ENCODE peak calls at places on chromosomes 3 and 15, in seven cellular contexts. P is HepG2, V is SK-N-SH, B is HCT116, G is H1, S is K562, X is GM12878. K is an unnamed sample.
A peak's percentile ranks its signal among the peaks of the same experiment; 100 is the strongest.

GRCh38 chr15:98647774-98648653 is at the start of gene IGF1R:
- DNase-seq in S (peak; percentile 91), G (no peak), B (peak; percentile 73), P (peak; percentile 80), X (no peak), V (peak; percentile 94), K (peak; percentile 82)

GRCh38 chr3:120147072-120147871 is 53.0 kb upstream of the GSK3B start:
- DNase-seq in B (no peak), X (no peak), G (no peak), P (peak; percentile 39), S (no peak), V (no peak), K (peak; percentile 56)

GRCh38 chr15:90592144-90592887 is 62.6 kb downstream of the CRTC3 start:
- DNase-seq in V (no peak), B (no peak), S (no peak), X (no peak), P (peak; percentile 7), G (no peak), K (peak; percentile 16)

GRCh38 chr3:94285874-94286273 is 223.0 kb downstream of the NSUN3 start:
- DNase-seq in P (no peak), G (no peak), X (no peak), B (no peak), S (no peak), V (peak; percentile 10), K (peak; percentile 5)

GRCh38 chr3:94413721-94414106 is 350.9 kb downstream of the NSUN3 start:
- DNase-seq in P (no peak), X (no peak), V (no peak), G (no peak), S (no peak), B (no peak), K (no peak)

GRCh38 chr15:41622901-41623300 is 37.3 kb upstream of the MGA start:
- DNase-seq in G (no peak), S (no peak), V (no peak), B (no peak), X (no peak), P (no peak), K (no peak)

GRCh38 chr3:43951813-43952212 is 261.1 kb downstream of the ABHD5 start:
- DNase-seq in P (no peak), S (no peak), V (no peak), B (no peak), X (no peak), G (no peak), K (no peak)

GRCh38 chr3:187738400-187739124 is 6.7 kb downstream of the BCL6 start:
- DNase-seq in P (peak; percentile 72), S (peak; percentile 76), G (peak; percentile 86), V (peak; percentile 87), B (peak; percentile 83), X (no peak), K (peak; percentile 94)

GRCh38 chr3:36475593-36475992 is 95.3 kb downstream of the STAC start:
- DNase-seq in S (no peak), V (no peak), P (no peak), X (no peak), B (no peak), G (no peak), K (no peak)

GRCh38 chr3:3200632-3201212 is 21.2 kb upstream of the CRBN start:
- DNase-seq in B (peak; percentile 31), S (peak; percentile 32), V (peak; percentile 38), G (no peak), X (peak; percentile 12), P (peak; percentile 71), K (peak; percentile 83)

GRCh38 chr3:70064194-70064787 is 64.8 kb downstream of the SAMMSON start:
- DNase-seq in V (peak; percentile 8), P (peak; percentile 27), B (peak; percentile 4), S (peak; percentile 8), X (peak; percentile 1), G (no peak), K (no peak)

GRCh38 chr15:40782609-40783227 is 12.9 kb downstream of the C15orf62 start:
- DNase-seq in X (no peak), S (peak; percentile 40), G (peak; percentile 46), B (peak; percentile 68), P (peak; percentile 62), V (peak; percentile 81), K (peak; percentile 91)

GRCh38 chr3:50212502-50212901 is 7.4 kb downstream of the SLC38A3 start:
- DNase-seq in G (no peak), X (no peak), S (no peak), V (no peak), P (no peak), B (no peak), K (no peak)

GRCh38 chr3:133930341-133930933 is 34.8 kb upstream of the RAB6B start:
- DNase-seq in P (peak; percentile 25), B (peak; percentile 41), G (no peak), S (peak; percentile 36), V (peak; percentile 67), X (no peak), K (peak; percentile 71)

GRCh38 chr3:14203521-14204079 is 25.0 kb downstream of the LSM3 start:
- DNase-seq in G (no peak), X (no peak), P (peak; percentile 64), V (peak; percentile 70), S (peak; percentile 76), B (peak; percentile 40), K (peak; percentile 91)

DNA sequence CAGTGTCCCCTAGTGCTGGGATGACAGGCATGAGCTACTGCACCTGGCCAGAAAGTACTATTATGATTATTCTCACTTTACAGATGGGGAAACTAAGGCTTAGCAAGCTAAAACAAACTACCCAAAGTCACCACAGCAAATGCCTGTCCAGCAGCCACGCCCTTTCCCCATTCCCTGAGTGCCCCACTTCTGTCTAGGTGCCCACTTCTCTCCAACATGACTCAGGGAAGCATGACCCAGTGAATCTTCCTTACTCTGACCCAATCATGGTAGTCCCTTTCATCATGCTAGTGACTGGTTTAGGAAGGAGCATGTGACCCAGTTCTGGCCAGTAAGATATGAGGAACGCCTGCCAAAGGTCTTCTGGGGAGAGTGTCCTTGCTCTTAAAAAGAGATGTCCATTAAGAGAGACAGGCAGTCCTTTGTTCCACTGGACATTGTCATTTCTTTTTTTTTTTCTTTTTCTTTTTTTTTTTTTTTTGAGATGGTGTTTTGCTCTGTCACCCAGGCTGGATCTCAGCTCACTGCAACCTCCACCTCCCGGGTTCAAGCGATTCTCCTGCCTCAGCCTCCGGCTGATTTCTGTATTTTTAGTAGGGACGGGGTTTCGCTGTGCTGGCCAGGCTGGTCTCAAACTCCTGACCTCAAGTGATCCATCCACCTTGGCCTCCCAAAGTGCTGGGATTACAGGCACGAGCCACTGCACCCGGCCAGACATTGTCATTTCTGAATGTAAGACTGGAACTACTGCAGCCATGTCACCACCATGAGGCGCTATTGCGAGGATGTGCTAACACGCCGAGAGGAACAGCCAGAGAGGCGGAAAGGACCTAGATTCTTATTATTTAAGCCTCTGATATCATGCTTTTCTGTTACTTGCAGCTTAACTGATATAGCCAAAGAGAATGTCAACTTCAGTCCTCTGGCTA is 19.8 kb downstream of the MEGF11 start:
- DNase-seq in S (peak; percentile 64), P (peak; percentile 23), G (no peak), V (no peak), B (peak; percentile 38), X (no peak), K (peak; percentile 7)
- TF ChIP-seq JUND in S (peak; percentile 77), P (no peak), G (no peak), V (no peak), B (no peak), X (no peak), K (no peak)

GRCh38 chr3:110528305-110529121 is 543.1 kb upstream of the NECTIN3 start:
- DNase-seq in S (peak; percentile 23), P (no peak), B (no peak), V (no peak), G (no peak), X (no peak), K (no peak)
- TF ChIP-seq JUND in S (peak; percentile 72), P (no peak), B (no peak), V (no peak), G (no peak), X (no peak), K (no peak)

DNA sequence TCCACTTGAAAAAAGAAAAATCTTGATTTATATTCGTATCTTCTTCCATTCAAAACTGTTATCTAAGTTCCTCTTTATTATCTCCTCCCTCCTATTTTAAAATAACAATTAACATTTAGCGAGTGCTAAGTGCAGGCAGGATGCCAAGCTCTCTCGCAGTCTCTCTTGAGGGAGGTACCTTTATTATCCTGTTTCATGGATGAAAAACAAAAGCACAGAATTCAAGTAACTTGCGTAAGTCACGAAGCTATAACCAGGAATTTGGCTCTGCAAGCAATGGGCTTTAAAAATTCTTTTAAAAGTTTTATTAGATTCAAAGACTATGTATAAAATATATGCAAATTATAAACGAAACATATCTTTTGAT is 418.8 kb upstream of the NAALADL2 start:
- DNase-seq in B (no peak), P (no peak), S (no peak), X (no peak), G (no peak), V (no peak), K (no peak)
- TF ChIP-seq JUND in B (no peak), P (no peak), S (no peak), X (no peak), G (no peak), V (no peak), K (no peak)

GRCh38 chr3:141126661-141127343 is 75.7 kb downstream of the SPSB4 start:
- DNase-seq in V (no peak), G (no peak), S (no peak), X (no peak), P (no peak), B (no peak), K (no peak)

GRCh38 chr3:141125351-141125750 is 74.2 kb downstream of the SPSB4 start:
- DNase-seq in G (no peak), X (no peak), B (no peak), V (no peak), S (no peak), P (no peak), K (no peak)

GRCh38 chr3:141127344-141128125 is 76.4 kb downstream of the SPSB4 start:
- DNase-seq in X (no peak), B (no peak), S (no peak), P (no peak), G (no peak), V (peak; percentile 74), K (no peak)

GRCh38 chr3:141128126-141128777 is 77.1 kb downstream of the SPSB4 start:
- DNase-seq in V (no peak), B (no peak), G (no peak), P (no peak), X (no peak), S (no peak), K (no peak)

DNA sequence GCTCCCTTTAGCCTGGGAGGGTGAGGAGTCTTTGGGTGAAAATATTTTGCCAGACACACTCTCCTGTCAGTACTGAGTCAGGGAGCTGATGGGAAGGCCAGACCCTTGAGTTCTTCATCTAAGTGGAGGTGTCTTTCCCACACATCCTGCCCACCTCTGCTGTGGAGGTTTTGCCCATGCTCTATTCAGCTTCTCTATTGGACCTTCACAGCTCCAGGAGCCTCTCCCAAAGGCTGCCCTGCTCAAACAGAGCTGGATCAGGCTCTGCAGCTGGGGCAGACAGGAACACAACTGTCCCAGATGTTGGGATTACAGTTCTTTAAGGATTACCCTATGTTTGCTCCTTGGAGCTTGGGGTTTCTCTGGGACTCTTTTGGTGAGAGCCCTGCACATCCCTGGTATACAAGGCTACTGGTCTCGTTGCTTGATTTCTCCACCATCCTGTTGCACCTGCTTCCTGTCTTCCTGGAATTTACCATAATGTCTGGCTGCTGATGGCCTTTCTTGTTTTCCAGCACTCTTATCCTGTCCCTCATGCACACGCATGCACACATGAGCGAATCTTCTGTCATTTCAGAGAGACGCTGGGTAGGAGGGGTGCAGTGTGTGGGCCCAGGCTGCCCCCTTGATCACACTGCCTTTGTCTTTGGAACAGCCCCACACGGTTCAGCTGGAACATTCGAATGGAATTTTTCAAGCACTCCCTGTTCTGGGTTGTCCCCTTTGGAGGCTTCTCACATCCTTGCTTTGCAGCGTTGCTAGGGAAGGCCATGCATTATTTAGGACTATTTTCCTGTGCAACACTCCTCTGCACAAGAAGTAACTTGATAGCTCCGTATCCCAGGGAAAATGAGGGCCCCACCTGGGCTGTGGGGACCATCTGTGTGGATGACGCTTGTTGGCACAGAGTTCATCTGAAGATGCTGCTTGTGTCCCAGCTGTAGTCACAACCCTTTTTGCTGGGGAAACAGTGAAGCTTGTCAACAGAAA is 78.2 kb downstream of the SPSB4 start:
- DNase-seq in X (no peak), G (no peak), S (no peak), B (no peak), V (no peak), P (no peak), K (no peak)
- TF ChIP-seq JUND in X (no peak), G (no peak), S (no peak), B (no peak), V (no peak), P (no peak), K (no peak)